ENCODE peak calls at places on chromosome 5, in four cellular contexts. One of them, this sample, is unnamed.

GRCh38 chr5:87400305-87400899 is 12.3 kb downstream of the CCNH start:
- DNase-seq in kidney: no peak
- DNase-seq in lower lobe of right lung: no peak
- DNase-seq in endodermal cell: no peak
- DNase-seq in this sample: no peak

GRCh38 chr5:14357861-14358260 is 214.7 kb downstream of the TRIO start:
- DNase-seq in lower lobe of right lung: no peak
- DNase-seq in kidney: no peak
- DNase-seq in endodermal cell: peak; percentile 84
- DNase-seq in this sample: no peak

GRCh38 chr5:161602739-161603138 is 56.2 kb upstream of the GABRB2 start:
- DNase-seq in kidney: no peak
- DNase-seq in endodermal cell: no peak
- DNase-seq in lower lobe of right lung: no peak
- DNase-seq in this sample: no peak

GRCh38 chr5:175800656-175801081 is 70.7 kb upstream of the CPLX2 start:
- DNase-seq in lower lobe of right lung: no peak
- DNase-seq in kidney: no peak
- DNase-seq in endodermal cell: no peak
- DNase-seq in this sample: no peak

GRCh38 chr5:5521029-5521428 is 98.6 kb downstream of the ICE1 start:
- DNase-seq in endodermal cell: peak; percentile 67
- DNase-seq in kidney: no peak
- DNase-seq in lower lobe of right lung: no peak
- DNase-seq in this sample: no peak

GRCh38 chr5:139725073-139725830 is 70.4 kb upstream of the PSD2 start:
- DNase-seq in kidney: peak; percentile 96
- DNase-seq in endodermal cell: no peak
- DNase-seq in lower lobe of right lung: peak; percentile 54
- DNase-seq in this sample: no peak

GRCh38 chr5:81513468-81513867 is 119.5 kb upstream of the ACOT12 start:
- DNase-seq in lower lobe of right lung: no peak
- DNase-seq in endodermal cell: no peak
- DNase-seq in kidney: no peak
- DNase-seq in this sample: no peak

GRCh38 chr5:158522761-158523160 is 577.0 kb downstream of the EBF1 start:
- DNase-seq in endodermal cell: no peak
- DNase-seq in kidney: no peak
- DNase-seq in lower lobe of right lung: no peak
- DNase-seq in this sample: no peak

GRCh38 chr5:141186897-141187512 is at the start of gene PCDHB9:
- DNase-seq in endodermal cell: peak; percentile 79
- DNase-seq in kidney: no peak
- DNase-seq in lower lobe of right lung: no peak
- DNase-seq in this sample: no peak

GRCh38 chr5:160165137-160166068 is 46.2 kb upstream of the PWWP2A start:
- DNase-seq in endodermal cell: peak; percentile 92
- DNase-seq in kidney: peak; percentile 98
- DNase-seq in lower lobe of right lung: peak; percentile 89
- DNase-seq in this sample: no peak